ENCODE peak calls at places on chromosomes 6 and 20, in five cellular contexts. N is mucosa of descending colon, Q is foreskin fibroblast, J is H7, Y is NB4. Z is an unnamed sample.

GRCh38 chr6:108662702-108663101 is 102.0 kb downstream of the FOXO3 start:
- DNase-seq in N (no peak), J (no peak), Y (no peak), Q (no peak), Z (no peak)

GRCh38 chr20:37734228-37734980 is 40.6 kb downstream of the CTNNBL1 start:
- DNase-seq in Q (no peak), Y (no peak), J (no peak), N (no peak), Z (no peak)

GRCh38 chr6:14046476-14047068 is 71.0 kb upstream of the CD83 start:
- DNase-seq in J (peak), Y (peak), N (no peak), Q (peak), Z (no peak)

GRCh38 chr6:80341330-80341729 is 234.9 kb downstream of the BCKDHB start:
- DNase-seq in J (no peak), Q (peak), N (no peak), Y (no peak), Z (no peak)

GRCh38 chr6:44078795-44079671 is 48.2 kb downstream of the MRPL14 start:
- DNase-seq in N (peak), J (peak), Y (peak), Q (peak), Z (no peak)

GRCh38 chr6:3913077-3913957 is 64.1 kb downstream of the FAM50B start:
- DNase-seq in Q (peak), J (no peak), Y (no peak), N (no peak), Z (peak)

GRCh38 chr6:52503344-52503747 is 73.5 kb downstream of the TRAM2 start:
- DNase-seq in J (peak), Y (no peak), N (no peak), Q (no peak), Z (no peak)

GRCh38 chr6:48973486-48973885 is 489.6 kb downstream of the MMUT start:
- DNase-seq in Q (no peak), N (no peak), J (no peak), Y (no peak), Z (no peak)

GRCh38 chr6:156900292-156900691 is 123.1 kb downstream of the ARID1B start:
- DNase-seq in N (no peak), Q (no peak), J (no peak), Y (no peak), Z (no peak)

GRCh38 chr6:75246386-75246785 is 2.8 kb upstream of the COX7A2 start:
- DNase-seq in Q (no peak), J (no peak), N (no peak), Y (no peak), Z (no peak)

GRCh38 chr6:56374841-56375369 is 127.5 kb upstream of the COL21A1 start:
- DNase-seq in Y (no peak), Q (peak), J (no peak), N (no peak), Z (no peak)

GRCh38 chr20:8428988-8429387 is 296.9 kb downstream of the PLCB1 start:
- DNase-seq in J (no peak), N (no peak), Y (no peak), Q (no peak), Z (no peak)

GRCh38 chr20:48697845-48698491 is 129.8 kb downstream of the PREX1 start:
- DNase-seq in N (peak), J (no peak), Q (peak), Y (no peak), Z (peak)

GRCh38 chr20:17617212-17617867 is 47.5 kb downstream of the DSTN start:
- DNase-seq in N (peak), Q (no peak), J (peak), Y (peak), Z (no peak)

GRCh38 chr20:63224272-63225081 is 8.5 kb upstream of the YTHDF1 start:
- DNase-seq in N (no peak), J (peak), Y (peak), Q (no peak), Z (no peak)

GRCh38 chr20:58096880-58097813 is 131.3 kb downstream of the ANKRD60 start:
- DNase-seq in Q (no peak), N (no peak), Y (no peak), J (no peak), Z (no peak)
- H3K4me3 ChIP-seq in Q (no peak), N (no peak), Y (no peak), J (no peak), Z (no peak)

GRCh38 chr6:26104457-26105108 is 17.4 kb downstream of the HFE start:
- DNase-seq in J (no peak), Q (no peak), N (peak), Y (peak), Z (no peak)

GRCh38 chr6:26105109-26105730 is 18.0 kb downstream of the HFE start:
- DNase-seq in J (no peak), Q (no peak), Y (no peak), N (no peak), Z (no peak)

GRCh38 chr6:26103770-26104456 is 16.7 kb downstream of the HFE start:
- DNase-seq in J (peak), Y (peak), N (peak), Q (peak), Z (peak)

GRCh38 chr6:26105842-26106241 is 18.6 kb downstream of the HFE start:
- DNase-seq in Q (no peak), N (no peak), J (no peak), Y (no peak), Z (no peak)

DNA sequence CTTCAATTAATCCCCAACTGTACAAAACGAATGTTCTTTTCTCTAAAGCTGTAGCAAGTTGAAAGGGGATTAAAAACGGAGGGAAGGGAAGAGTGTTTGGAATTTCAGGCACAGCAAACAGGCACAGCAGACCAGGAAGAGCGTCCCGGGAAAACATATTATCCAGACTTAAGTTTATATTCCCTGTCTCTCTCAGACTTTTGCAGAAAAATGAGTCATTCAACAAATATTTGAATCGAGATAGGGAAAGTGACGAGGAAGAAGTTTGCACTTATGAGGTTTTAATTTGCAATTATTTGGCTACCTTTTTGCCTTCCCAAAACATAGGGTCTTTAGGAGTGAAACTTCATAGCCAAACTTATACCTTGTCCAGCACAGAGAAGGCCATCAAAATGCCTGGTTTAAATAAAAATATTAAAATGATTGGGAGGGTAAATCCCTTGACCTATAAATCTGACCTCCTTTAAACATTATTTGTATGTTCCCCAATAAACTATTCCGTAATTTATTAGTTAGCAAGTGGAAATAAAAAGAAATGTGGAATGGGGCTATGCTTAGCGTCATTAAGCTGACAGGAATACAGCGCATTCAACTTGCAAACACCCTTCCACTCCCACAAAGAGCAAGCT is 16.0 kb downstream of the HFE start:
- DNase-seq in Q (no peak), Y (no peak), J (no peak), N (no peak), Z (no peak)
- H3K4me3 ChIP-seq in Q (peak), Y (peak), J (no peak), N (no peak), Z (peak)

DNA sequence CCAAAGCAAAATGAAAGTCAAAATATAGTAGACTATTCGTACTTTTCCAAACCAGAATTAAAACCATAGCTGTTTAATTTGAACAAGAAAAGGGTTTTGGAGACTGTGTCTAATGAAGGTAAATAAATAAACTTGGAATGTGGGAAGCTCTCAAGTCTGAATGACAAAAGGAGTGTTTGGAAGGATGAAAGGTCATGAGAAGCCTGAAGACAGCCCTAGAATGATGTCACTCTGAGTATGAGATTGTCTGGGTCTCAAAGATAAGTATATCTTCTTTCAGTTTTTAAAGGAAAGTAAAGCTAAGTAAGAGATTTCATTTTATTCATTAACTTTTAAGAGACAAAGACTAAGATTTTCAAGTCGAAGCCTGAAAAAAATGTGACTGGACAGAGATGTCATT is 72.9 kb downstream of the RFX6 start:
- DNase-seq in Q (no peak), Y (no peak), N (no peak), J (no peak), Z (no peak)
- H3K4me3 ChIP-seq in Q (no peak), Y (no peak), N (no peak), J (no peak), Z (no peak)

GRCh38 chr6:142842423-142843261 is 102.3 kb downstream of the HIVEP2 start:
- DNase-seq in Y (no peak), J (no peak), Q (no peak), N (no peak), Z (no peak)

GRCh38 chr6:142843344-142843743 is 101.6 kb downstream of the HIVEP2 start:
- DNase-seq in N (no peak), Q (no peak), J (no peak), Y (no peak), Z (no peak)

GRCh38 chr6:142839686-142840040 is 105.3 kb downstream of the HIVEP2 start:
- DNase-seq in Q (no peak), N (no peak), J (no peak), Y (no peak), Z (no peak)

GRCh38 chr6:142844065-142844755 is 100.8 kb downstream of the HIVEP2 start:
- DNase-seq in Q (no peak), J (no peak), N (no peak), Y (no peak), Z (no peak)

DNA sequence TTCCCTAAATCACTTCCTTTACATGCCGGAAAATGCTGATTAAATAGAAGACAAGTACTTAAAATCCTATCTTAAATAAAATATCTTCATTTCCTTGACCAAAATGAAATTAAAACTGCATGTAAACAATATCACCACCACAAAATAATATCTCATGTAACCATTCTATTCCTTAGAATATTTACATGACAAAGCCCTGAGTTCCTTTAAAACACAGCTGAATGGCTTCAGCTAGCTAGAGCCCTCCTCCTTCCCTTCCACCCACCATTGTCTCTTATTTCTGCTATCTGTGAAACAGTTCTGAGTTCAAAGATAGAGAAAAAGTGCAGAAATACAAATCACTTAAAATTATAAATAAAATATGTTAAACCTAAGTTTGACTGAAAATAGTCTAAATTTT is 103.1 kb downstream of the HIVEP2 start:
- DNase-seq in J (no peak), Y (no peak), N (no peak), Q (no peak), Z (no peak)
- H3K4me3 ChIP-seq in J (no peak), Y (no peak), N (no peak), Q (no peak), Z (no peak)

DNA sequence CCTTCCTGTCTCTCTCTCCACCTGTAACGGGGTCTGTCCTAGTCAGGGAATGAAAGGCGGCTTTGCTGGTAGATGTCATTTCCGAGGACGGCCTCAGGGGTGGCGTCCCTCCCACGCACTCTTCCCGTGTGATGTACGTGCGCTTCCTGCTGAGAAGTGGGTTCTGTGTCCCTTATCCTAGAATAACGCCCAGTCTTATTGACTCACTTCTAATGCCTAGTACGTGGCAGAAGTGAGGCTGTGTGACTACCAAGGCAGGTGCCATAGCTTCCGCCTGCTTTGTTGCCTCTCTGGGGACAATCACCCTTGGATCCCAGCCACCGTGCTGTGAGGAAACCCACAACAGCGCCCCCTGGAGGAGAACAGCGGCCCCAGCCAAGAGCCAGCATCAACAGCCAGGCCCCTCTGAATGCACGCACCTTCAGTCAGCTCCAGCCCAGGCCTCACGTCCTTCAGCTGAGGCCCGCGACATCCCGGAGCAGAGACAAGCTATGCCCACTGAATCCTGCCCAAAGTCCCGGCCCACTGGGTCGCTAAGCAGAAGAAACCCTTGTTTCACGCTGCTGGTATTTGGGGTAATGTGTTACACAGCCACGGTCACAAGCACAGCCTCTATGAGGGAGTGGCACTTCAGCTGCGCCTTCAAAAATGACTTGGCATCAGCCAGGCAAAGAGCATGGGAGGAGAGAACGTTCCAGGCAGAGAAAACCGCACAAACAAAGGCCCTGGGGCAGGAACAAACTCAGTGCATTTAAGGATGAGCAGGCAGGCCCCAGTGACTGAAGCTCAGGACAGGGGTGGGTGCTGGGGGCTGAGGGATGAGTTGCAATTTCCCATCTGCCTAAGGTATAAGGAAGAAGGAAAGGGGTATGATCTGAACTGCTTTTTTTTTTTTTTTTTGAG is 224.2 kb downstream of the NFATC2 start:
- DNase-seq in Y (peak), J (peak), Q (no peak), N (peak), Z (no peak)
- H3K4me3 ChIP-seq in Y (no peak), J (no peak), Q (no peak), N (no peak), Z (no peak)